ENCODE peak calls at places on chromosomes 7 and 10, in four cellular contexts. W is H9, V is mesendoderm, U is H1. F is an unnamed sample.

GRCh38 chr7:25707733-25708132 is 444.3 kb upstream of the NFE2L3 start:
- DNase-seq in W (no peak), V (no peak), U (no peak), F (peak; percentile 1)

GRCh38 chr7:132255898-132256297 is 320.4 kb downstream of the PLXNA4 start:
- DNase-seq in W (no peak), V (no peak), U (no peak), F (no peak)

GRCh38 chr7:143225047-143225446 is 3.2 kb downstream of the TAS2R40 start:
- DNase-seq in W (no peak), V (no peak), U (no peak), F (no peak)

GRCh38 chr10:104054430-104054829 is 31.2 kb downstream of the COL17A1 start:
- DNase-seq in W (no peak), V (no peak), U (no peak), F (peak; percentile 77)

GRCh38 chr7:64774204-64774842 is 19.9 kb upstream of the ZNF138 start:
- DNase-seq in W (no peak), V (no peak), U (no peak), F (no peak)

GRCh38 chr10:5510281-5511072 is 11.1 kb upstream of the CALML5 start:
- DNase-seq in W (no peak), V (no peak), U (no peak), F (no peak)

GRCh38 chr7:33192695-33193291 is 63.4 kb downstream of the BBS9 start:
- DNase-seq in W (no peak), V (no peak), U (no peak), F (no peak)

GRCh38 chr7:55964802-55965470 is 551 bp downstream of the NIPSNAP2 start:
- DNase-seq in W (peak; percentile 71), V (peak; percentile 77), U (no peak), F (peak; percentile 19)

GRCh38 chr10:35335718-35336083 is 608 bp upstream of the CCNY start:
- DNase-seq in W (peak; percentile 35), V (peak; percentile 41), U (no peak), F (no peak)

GRCh38 chr7:43725251-43725650 is 4.1 kb downstream of the COA1 start:
- DNase-seq in W (no peak), V (no peak), U (no peak), F (peak; percentile 37)

GRCh38 chr10:72445851-72446250 is 91.1 kb upstream of the DNAJB12 start:
- DNase-seq in W (no peak), V (no peak), U (no peak), F (no peak)

GRCh38 chr7:98276241-98276761 is 5.2 kb upstream of the BRI3 start:
- DNase-seq in W (no peak), V (no peak), U (no peak), F (peak; percentile 67)

GRCh38 chr10:92483539-92483938 is 90.4 kb downstream of the IDE start:
- DNase-seq in W (no peak), V (no peak), U (no peak), F (no peak)

GRCh38 chr7:121259826-121260225 is 69.0 kb upstream of the WNT16 start:
- DNase-seq in W (no peak), V (no peak), U (no peak), F (no peak)

GRCh38 chr7:1572111-1572510 is 2.3 kb upstream of the PSMG3 start:
- DNase-seq in W (no peak), V (peak; percentile 34), U (no peak), F (no peak)

GRCh38 chr10:7634142-7634894 is 32.4 kb downstream of the ITIH5 start:
- DNase-seq in W (no peak), V (no peak), U (no peak), F (no peak)

GRCh38 chr10:51007781-51008180 is 66.5 kb upstream of the PRKG1 start:
- DNase-seq in W (no peak), V (no peak), U (no peak), F (peak; percentile 75)

GRCh38 chr10:119737039-119737663 is 11.3 kb downstream of the INPP5F start:
- DNase-seq in W (no peak), V (peak; percentile 40), U (no peak), F (no peak)

GRCh38 chr7:40299097-40299496 is 164.3 kb downstream of the SUGCT start:
- DNase-seq in W (peak; percentile 28), V (peak; percentile 50), U (peak; percentile 7), F (peak; percentile 74)

GRCh38 chr10:13351340-13351915 is 3.3 kb upstream of the SEPHS1 start:
- DNase-seq in W (peak; percentile 88), V (peak; percentile 74), U (peak; percentile 82), F (no peak)

GRCh38 chr10:62019013-62019684 is 117.7 kb downstream of the ARID5B start:
- DNase-seq in W (no peak), V (no peak), U (no peak), F (no peak)

GRCh38 chr10:62019685-62020361 is 118.3 kb downstream of the ARID5B start:
- DNase-seq in W (no peak), V (no peak), U (no peak), F (no peak)

GRCh38 chr10:62021978-62022802 is 120.7 kb downstream of the ARID5B start:
- DNase-seq in W (no peak), V (peak; percentile 90), U (no peak), F (no peak)

GRCh38 chr10:62021116-62021515 is 119.6 kb downstream of the ARID5B start:
- DNase-seq in W (no peak), V (no peak), U (no peak), F (no peak)

GRCh38 chr10:62020362-62020730 is 118.8 kb downstream of the ARID5B start:
- DNase-seq in W (no peak), V (no peak), U (no peak), F (no peak)
- H3K56ac ChIP-seq in W (no peak overlapping the region), V (no peak overlapping the region), U (no peak overlapping the region), F (no peak overlapping the region)

GRCh38 chr7:129969881-129970446 is 17.2 kb upstream of the UBE2H start:
- DNase-seq in W (no peak), V (peak; percentile 88), U (peak; percentile 68), F (peak; percentile 84)

GRCh38 chr7:129970816-129971215 is 18.1 kb upstream of the UBE2H start:
- DNase-seq in W (no peak), V (no peak), U (no peak), F (no peak)

DNA sequence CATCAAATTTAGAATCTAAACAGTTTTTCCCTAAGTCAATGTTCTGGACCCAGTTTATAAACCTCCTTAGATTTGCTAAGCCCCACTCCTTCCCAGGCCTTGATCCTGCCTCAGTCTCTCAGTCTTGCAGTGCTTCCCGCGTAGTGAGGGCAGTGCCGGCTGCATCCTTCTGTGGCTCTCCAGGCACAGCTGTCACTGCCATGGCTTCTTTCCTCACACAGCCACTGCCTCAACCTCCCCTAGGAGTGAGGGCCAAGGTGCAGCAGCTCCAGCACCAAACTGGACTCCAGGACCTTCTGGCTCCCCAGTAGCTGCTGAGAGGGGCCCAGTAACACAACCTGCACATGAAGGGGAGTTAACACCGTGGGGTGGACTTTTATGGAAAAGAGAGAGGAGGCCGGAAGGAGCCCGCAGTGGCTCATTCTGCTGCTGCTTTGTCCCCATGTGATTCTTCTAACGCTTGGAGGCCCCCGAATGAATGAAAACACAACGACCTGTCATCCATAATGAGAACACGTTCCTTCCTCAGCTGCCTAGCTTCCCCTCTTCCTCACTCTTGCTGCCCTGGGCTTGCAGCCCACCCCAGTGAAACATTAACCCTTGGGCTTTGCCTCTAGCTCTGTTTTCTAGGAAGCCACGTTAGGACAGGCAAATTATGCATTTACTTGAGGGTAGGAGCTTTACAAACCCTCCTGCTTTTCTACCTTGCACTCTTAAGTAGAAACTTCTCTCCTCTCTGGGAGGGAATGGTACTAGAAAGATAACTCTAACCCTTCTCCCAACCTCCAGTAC is 16.0 kb upstream of the UBE2H start:
- DNase-seq in W (no peak), V (no peak), U (no peak), F (no peak)
- H3K56ac ChIP-seq in W (no peak overlapping the region), V (peak overlapping the region; percentile 34), U (no peak overlapping the region), F (no peak overlapping the region)

DNA sequence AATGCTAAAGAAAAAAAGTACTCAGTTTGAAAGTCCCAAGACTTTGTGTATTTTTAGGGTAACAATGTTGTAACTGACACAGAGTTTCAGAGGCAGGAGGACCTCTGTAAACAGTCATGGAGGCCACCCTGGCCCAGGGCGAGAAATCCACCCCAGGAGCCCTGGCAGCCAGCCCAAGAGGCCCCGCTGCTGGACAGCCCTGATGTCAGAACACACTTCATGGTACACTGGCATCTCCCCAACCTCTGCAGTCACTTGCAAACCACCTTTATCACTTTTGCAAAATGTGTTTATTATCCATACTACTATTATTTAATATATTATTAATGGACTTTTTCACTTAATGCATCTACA is 30.2 kb downstream of the C10orf143 start:
- DNase-seq in W (no peak), V (no peak), U (no peak), F (no peak)
- H3K56ac ChIP-seq in W (no peak overlapping the region), V (no peak overlapping the region), U (no peak overlapping the region), F (no peak overlapping the region)

DNA sequence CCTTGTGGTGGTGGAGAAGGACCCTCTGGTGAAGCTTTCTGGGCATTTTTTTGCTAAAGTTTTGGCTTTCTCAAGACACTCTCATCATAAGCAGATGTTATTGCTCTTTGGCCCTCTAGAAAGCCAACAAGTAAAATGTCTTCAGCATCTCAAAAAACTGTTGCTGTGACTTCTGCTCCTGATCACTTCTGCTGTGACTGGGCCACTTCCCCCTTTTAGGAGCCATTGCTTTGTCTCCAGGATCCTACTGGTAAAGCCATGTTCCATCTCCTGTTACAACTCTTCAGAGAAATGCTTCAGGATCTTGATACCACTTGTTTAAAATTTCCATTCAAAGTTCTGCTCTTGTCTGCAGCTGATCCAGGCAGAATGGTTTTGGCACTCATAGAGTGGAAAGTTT is 10.9 kb downstream of the PARP12 start:
- DNase-seq in W (no peak), V (no peak), U (no peak), F (no peak)
- H3K56ac ChIP-seq in W (no peak overlapping the region), V (no peak overlapping the region), U (no peak overlapping the region), F (no peak overlapping the region)

DNA sequence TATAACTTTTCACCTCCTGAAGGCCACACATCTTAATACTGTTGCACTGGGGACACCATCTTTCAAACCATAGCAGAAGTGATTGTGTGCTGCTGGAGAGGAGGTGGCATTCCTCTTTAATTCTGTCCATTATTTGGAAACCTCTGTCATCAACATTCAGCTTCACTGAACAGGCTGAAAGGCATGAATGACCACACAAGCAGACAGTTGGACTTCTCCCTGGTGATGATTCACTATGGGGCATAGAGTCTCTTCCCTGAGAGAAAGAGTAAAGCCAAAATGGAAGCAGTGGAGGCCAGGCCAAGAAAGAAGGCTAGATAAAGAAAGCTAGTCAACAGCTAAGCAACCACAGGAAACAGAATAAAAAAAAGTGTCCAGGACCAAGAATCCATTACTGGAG is 113.1 kb upstream of the VSTM2A start:
- DNase-seq in W (no peak), V (no peak), U (no peak), F (no peak)
- H3K56ac ChIP-seq in W (no peak overlapping the region), V (no peak overlapping the region), U (no peak overlapping the region), F (no peak overlapping the region)

F was measured in IMR-90.